ENCODE peak calls at places on chromosomes 3 and 15, in four cellular contexts. One of them, this sample, is unnamed. For H3K4me1, the result is how much of the 10 kb centered on the place peaks cover.

GRCh38 chr3:190862209-190863118 is at the start of gene GMNC:
- DNase-seq in lower lobe of right lung: peak
- DNase-seq in psoas muscle: peak
- DNase-seq in A549: peak
- DNase-seq in this sample: peak

GRCh38 chr3:100641471-100642032 is 32.2 kb downstream of the ADGRG7 start:
- DNase-seq in lower lobe of right lung: no peak
- DNase-seq in psoas muscle: no peak
- DNase-seq in A549: no peak
- DNase-seq in this sample: no peak

GRCh38 chr3:50525987-50526386 is 22.6 kb upstream of the CACNA2D2 start:
- DNase-seq in lower lobe of right lung: peak
- DNase-seq in psoas muscle: peak
- DNase-seq in A549: peak
- DNase-seq in this sample: no peak

GRCh38 chr3:24197809-24198208 is 252.7 kb downstream of the NR1D2 start:
- DNase-seq in lower lobe of right lung: no peak
- DNase-seq in A549: no peak
- DNase-seq in psoas muscle: no peak
- DNase-seq in this sample: no peak

GRCh38 chr15:63938486-63939061 is 104.8 kb upstream of the HERC1 start:
- DNase-seq in A549: no peak
- DNase-seq in lower lobe of right lung: no peak
- DNase-seq in psoas muscle: no peak
- DNase-seq in this sample: peak

GRCh38 chr3:134481166-134481565 is 4.6 kb downstream of the ANAPC13 start:
- DNase-seq in psoas muscle: no peak
- DNase-seq in lower lobe of right lung: no peak
- DNase-seq in A549: no peak
- DNase-seq in this sample: no peak

GRCh38 chr3:107661447-107662108 is 138.8 kb downstream of the BBX start:
- DNase-seq in psoas muscle: no peak
- DNase-seq in A549: no peak
- DNase-seq in lower lobe of right lung: no peak
- DNase-seq in this sample: no peak

GRCh38 chr15:91857772-91858171 is 4.3 kb downstream of the SLCO3A1 start:
- DNase-seq in A549: no peak
- DNase-seq in lower lobe of right lung: no peak
- DNase-seq in psoas muscle: no peak
- DNase-seq in this sample: no peak

GRCh38 chr3:59573911-59574310 is 524.1 kb upstream of the CFAP20DC start:
- DNase-seq in psoas muscle: peak
- DNase-seq in lower lobe of right lung: no peak
- DNase-seq in A549: no peak
- DNase-seq in this sample: no peak

GRCh38 chr15:60406513-60407124 is 8.8 kb upstream of the ANXA2 start:
- DNase-seq in A549: no peak
- DNase-seq in psoas muscle: no peak
- DNase-seq in lower lobe of right lung: no peak
- DNase-seq in this sample: no peak

GRCh38 chr3:89114841-89115223 is 7.4 kb downstream of the EPHA3 start:
- DNase-seq in psoas muscle: no peak
- DNase-seq in A549: no peak
- DNase-seq in lower lobe of right lung: no peak
- DNase-seq in this sample: no peak

GRCh38 chr15:84400820-84401219 is 165.2 kb downstream of the GOLGA6L4 start:
- DNase-seq in A549: no peak
- DNase-seq in psoas muscle: no peak
- DNase-seq in lower lobe of right lung: no peak
- DNase-seq in this sample: peak

GRCh38 chr3:107542665-107543064 is 19.9 kb downstream of the BBX start:
- DNase-seq in psoas muscle: no peak
- DNase-seq in A549: no peak
- DNase-seq in lower lobe of right lung: no peak
- DNase-seq in this sample: no peak

GRCh38 chr3:128243602-128244504 is 90.6 kb downstream of the EEFSEC start:
- DNase-seq in A549: no peak
- DNase-seq in lower lobe of right lung: no peak
- DNase-seq in psoas muscle: no peak
- DNase-seq in this sample: no peak

GRCh38 chr3:197009532-197010019 is 20.0 kb downstream of the MELTF start:
- DNase-seq in A549: no peak
- DNase-seq in psoas muscle: no peak
- DNase-seq in lower lobe of right lung: no peak
- DNase-seq in this sample: no peak

GRCh38 chr15:77578641-77579372 is 53.9 kb downstream of the LINGO1 start:
- DNase-seq in psoas muscle: no peak
- DNase-seq in A549: no peak
- DNase-seq in lower lobe of right lung: no peak
- DNase-seq in this sample: no peak

GRCh38 chr3:98779936-98780335 is 16.8 kb downstream of the ST3GAL6 start:
- DNase-seq in lower lobe of right lung: no peak
- DNase-seq in A549: no peak
- DNase-seq in psoas muscle: no peak
- DNase-seq in this sample: no peak

GRCh38 chr3:157581331-157581730 is 78.1 kb upstream of the VEPH1 start:
- DNase-seq in lower lobe of right lung: no peak
- DNase-seq in A549: no peak
- DNase-seq in psoas muscle: no peak
- DNase-seq in this sample: no peak

GRCh38 chr3:10528046-10528445 is 22.7 kb upstream of the ATP2B2 start:
- DNase-seq in lower lobe of right lung: no peak
- DNase-seq in psoas muscle: no peak
- DNase-seq in A549: no peak
- DNase-seq in this sample: no peak

GRCh38 chr3:20100106-20100605 is 59.9 kb downstream of the KAT2B start:
- DNase-seq in A549: no peak
- DNase-seq in lower lobe of right lung: no peak
- DNase-seq in psoas muscle: no peak
- DNase-seq in this sample: no peak

GRCh38 chr15:85125056-85125661 is 143.5 kb downstream of the PDE8A start:
- DNase-seq in lower lobe of right lung: no peak
- DNase-seq in A549: no peak
- DNase-seq in psoas muscle: no peak
- DNase-seq in this sample: no peak

GRCh38 chr15:74530771-74531143 is 10.3 kb upstream of the ARID3B start:
- DNase-seq in lower lobe of right lung: no peak
- DNase-seq in A549: no peak
- DNase-seq in psoas muscle: no peak
- DNase-seq in this sample: no peak

GRCh38 chr15:68354268-68354667 is 76.7 kb downstream of the FEM1B start:
- DNase-seq in A549: no peak
- DNase-seq in lower lobe of right lung: no peak
- DNase-seq in psoas muscle: no peak
- DNase-seq in this sample: no peak

GRCh38 chr3:127039719-127040118 is 56.8 kb downstream of the PLXNA1 start:
- DNase-seq in A549: no peak
- DNase-seq in lower lobe of right lung: peak
- DNase-seq in psoas muscle: peak
- DNase-seq in this sample: no peak

GRCh38 chr3:154144825-154145465 is 23.8 kb downstream of the ARHGEF26 start:
- DNase-seq in lower lobe of right lung: no peak
- DNase-seq in psoas muscle: no peak
- DNase-seq in A549: no peak
- DNase-seq in this sample: no peak

GRCh38 chr15:72474466-72474911 is 359 bp downstream of the ARIH1 start:
- DNase-seq in psoas muscle: no peak
- DNase-seq in A549: no peak
- DNase-seq in lower lobe of right lung: no peak
- DNase-seq in this sample: no peak

GRCh38 chr15:72474912-72475601 is 927 bp downstream of the ARIH1 start:
- DNase-seq in A549: peak
- DNase-seq in psoas muscle: peak
- DNase-seq in lower lobe of right lung: peak
- DNase-seq in this sample: peak

GRCh38 chr15:72472907-72473669 is 1.0 kb upstream of the ARIH1 start:
- DNase-seq in lower lobe of right lung: no peak
- DNase-seq in A549: no peak
- DNase-seq in psoas muscle: no peak
- DNase-seq in this sample: no peak

GRCh38 chr15:72473670-72474465 is at the start of gene ARIH1:
- DNase-seq in psoas muscle: peak
- DNase-seq in A549: peak
- DNase-seq in lower lobe of right lung: peak
- DNase-seq in this sample: peak

DNA sequence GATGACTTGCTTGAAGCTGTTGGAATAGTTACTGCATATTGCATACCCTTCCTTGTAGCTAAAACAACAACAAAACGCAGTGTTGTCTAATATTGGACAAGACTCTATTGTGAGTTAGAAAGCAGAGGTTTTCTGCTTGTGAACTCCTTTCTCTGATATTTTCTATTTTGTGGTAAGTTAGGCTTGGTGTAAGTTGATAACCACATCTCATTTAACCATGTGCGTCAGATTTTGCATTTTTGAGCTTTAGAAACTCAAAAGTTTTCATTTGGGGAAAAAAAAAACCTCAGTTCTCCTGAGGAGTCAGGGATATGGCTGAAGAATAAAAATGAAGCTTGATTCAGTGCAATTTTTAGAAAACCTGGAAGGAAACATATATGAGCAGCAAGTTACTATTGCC is 1.5 kb downstream of the ARIH1 start:
- DNase-seq in lower lobe of right lung: no peak
- DNase-seq in psoas muscle: no peak
- DNase-seq in A549: no peak
- DNase-seq in this sample: no peak
- H3K4me1 ChIP-seq in lower lobe of right lung: half or more
- H3K4me1 ChIP-seq in psoas muscle: under half
- H3K4me1 ChIP-seq in A549: under half
- H3K4me1 ChIP-seq in this sample: under half

GRCh38 chr15:38768970-38769369 is 204.4 kb upstream of the RASGRP1 start:
- DNase-seq in psoas muscle: peak
- DNase-seq in A549: no peak
- DNase-seq in lower lobe of right lung: no peak
- DNase-seq in this sample: peak
- TF ChIP-seq CTCF in psoas muscle: no peak
- TF ChIP-seq CTCF in A549: peak
- TF ChIP-seq CTCF in lower lobe of right lung: peak
- TF ChIP-seq CTCF in this sample: no peak

GRCh38 chr15:25883860-25884259 is 20.7 kb upstream of the ATP10A start:
- DNase-seq in A549: peak
- DNase-seq in psoas muscle: no peak
- DNase-seq in lower lobe of right lung: no peak
- DNase-seq in this sample: no peak
- H3K27ac ChIP-seq in A549: peak
- H3K27ac ChIP-seq in psoas muscle: no peak
- H3K27ac ChIP-seq in lower lobe of right lung: no peak
- H3K27ac ChIP-seq in this sample: no peak

GRCh38 chr15:57391537-57391936 is 15.2 kb downstream of the CGNL1 start:
- DNase-seq in lower lobe of right lung: no peak
- DNase-seq in A549: no peak
- DNase-seq in psoas muscle: no peak
- DNase-seq in this sample: no peak

GRCh38 chr15:57390583-57390982 is 14.3 kb downstream of the CGNL1 start:
- DNase-seq in psoas muscle: no peak
- DNase-seq in lower lobe of right lung: no peak
- DNase-seq in A549: no peak
- DNase-seq in this sample: no peak

GRCh38 chr15:57388199-57388863 is 12.0 kb downstream of the CGNL1 start:
- DNase-seq in A549: no peak
- DNase-seq in lower lobe of right lung: no peak
- DNase-seq in psoas muscle: no peak
- DNase-seq in this sample: peak

GRCh38 chr15:57387644-57388076 is 11.4 kb downstream of the CGNL1 start:
- DNase-seq in lower lobe of right lung: no peak
- DNase-seq in psoas muscle: no peak
- DNase-seq in A549: no peak
- DNase-seq in this sample: peak

DNA sequence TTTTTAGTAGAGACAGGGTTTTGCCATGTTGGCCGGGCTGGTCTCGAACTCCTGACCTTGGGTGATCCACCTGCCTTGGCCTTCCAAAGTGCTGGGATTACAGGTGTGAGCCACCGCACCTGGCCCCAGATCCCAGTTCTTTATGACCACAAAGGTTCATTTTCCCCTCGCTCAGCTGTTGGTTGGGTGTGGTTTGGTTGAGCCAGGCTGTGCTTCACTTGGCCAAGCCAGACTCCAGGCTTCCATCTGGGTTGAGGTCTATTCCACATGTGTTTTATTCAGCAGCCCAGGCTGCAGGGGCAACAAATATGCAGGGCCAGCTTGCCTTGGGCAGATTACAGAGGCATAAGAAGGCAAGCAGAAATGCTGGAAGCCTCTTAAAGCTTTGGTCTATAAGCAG is 13.7 kb downstream of the CGNL1 start:
- DNase-seq in psoas muscle: no peak
- DNase-seq in A549: no peak
- DNase-seq in lower lobe of right lung: no peak
- DNase-seq in this sample: no peak
- H3K4me1 ChIP-seq in psoas muscle: under half
- H3K4me1 ChIP-seq in A549: under half
- H3K4me1 ChIP-seq in lower lobe of right lung: half or more
- H3K4me1 ChIP-seq in this sample: under half

GRCh38 chr3:171428321-171428787 is 31.9 kb downstream of the TNIK start:
- DNase-seq in psoas muscle: no peak
- DNase-seq in lower lobe of right lung: no peak
- DNase-seq in A549: no peak
- DNase-seq in this sample: no peak
- TF ChIP-seq CTCF in psoas muscle: no peak
- TF ChIP-seq CTCF in lower lobe of right lung: no peak
- TF ChIP-seq CTCF in A549: no peak
- TF ChIP-seq CTCF in this sample: no peak

DNA sequence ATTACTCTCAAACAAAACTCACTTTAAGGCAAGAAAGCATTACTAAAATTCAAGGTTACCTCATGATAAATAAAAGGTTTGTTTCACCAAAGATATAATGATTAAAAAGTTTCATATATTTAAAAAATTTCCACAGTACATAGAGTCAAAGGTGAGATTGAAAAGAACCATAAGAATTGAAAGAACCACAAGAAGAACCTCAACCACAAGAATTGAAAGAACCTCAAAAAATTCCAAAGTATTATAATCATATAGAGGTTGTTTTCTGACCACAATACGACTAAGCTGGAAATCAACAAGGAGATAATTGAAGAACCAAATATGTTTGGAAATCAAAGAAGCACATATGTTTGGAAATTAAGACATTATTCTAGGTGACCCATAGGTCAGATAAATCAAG is 52.7 kb downstream of the SLC25A36 start:
- DNase-seq in lower lobe of right lung: no peak
- DNase-seq in psoas muscle: no peak
- DNase-seq in A549: no peak
- DNase-seq in this sample: no peak
- H3K27ac ChIP-seq in lower lobe of right lung: no peak
- H3K27ac ChIP-seq in psoas muscle: no peak
- H3K27ac ChIP-seq in A549: no peak
- H3K27ac ChIP-seq in this sample: no peak

GRCh38 chr3:133115178-133115577 is 77.0 kb downstream of the TMEM108 start:
- DNase-seq in A549: no peak
- DNase-seq in lower lobe of right lung: no peak
- DNase-seq in psoas muscle: no peak
- DNase-seq in this sample: no peak

GRCh38 chr3:133114198-133114597 is 76.0 kb downstream of the TMEM108 start:
- DNase-seq in psoas muscle: no peak
- DNase-seq in A549: no peak
- DNase-seq in lower lobe of right lung: no peak
- DNase-seq in this sample: no peak

GRCh38 chr3:133117342-133117741 is 79.2 kb downstream of the TMEM108 start:
- DNase-seq in psoas muscle: no peak
- DNase-seq in A549: no peak
- DNase-seq in lower lobe of right lung: no peak
- DNase-seq in this sample: no peak

GRCh38 chr3:133113526-133113925 is 75.3 kb downstream of the TMEM108 start:
- DNase-seq in lower lobe of right lung: no peak
- DNase-seq in A549: no peak
- DNase-seq in psoas muscle: no peak
- DNase-seq in this sample: no peak

GRCh38 chr3:133112666-133113065 is 74.5 kb downstream of the TMEM108 start:
- DNase-seq in lower lobe of right lung: no peak
- DNase-seq in psoas muscle: no peak
- DNase-seq in A549: no peak
- DNase-seq in this sample: no peak
- H3K4me1 ChIP-seq in lower lobe of right lung: under half
- H3K4me1 ChIP-seq in psoas muscle: under half
- H3K4me1 ChIP-seq in A549: under half
- H3K4me1 ChIP-seq in this sample: under half